ENCODE peak calls at places on chromosomes 16 and 17, in five cellular contexts. R is iris pigment epithelial cell; W is activated effector memory CD4-positive, alpha-beta T cell treated with Interleukin-2 at 50 U/mL for 16 hours; M is GM10248; Y is activated CD4-positive, alpha-beta T cell treated with anti-CD3 and anti-CD28 coated beads for 24 hours. K is an unnamed sample.

GRCh38 chr17:7220593-7221280 is 999 bp downstream of the ACADVL start:
- DNase-seq in R (peak; percentile 67), W (peak; percentile 42), M (peak; percentile 63), Y (no peak), K (peak; percentile 65)

GRCh38 chr17:2034157-2034556 is 4.2 kb downstream of the DPH1 start:
- DNase-seq in R (no peak), W (no peak), M (no peak), Y (no peak), K (no peak)

GRCh38 chr17:1649116-1649843 is 386 bp downstream of the RILP start:
- DNase-seq in R (peak; percentile 90), W (peak; percentile 73), M (peak; percentile 85), Y (peak; percentile 61), K (no peak)

GRCh38 chr17:60087882-60088669 is 9.4 kb upstream of the HEATR6 start:
- DNase-seq in R (peak; percentile 65), W (no peak), M (no peak), Y (no peak), K (no peak)

GRCh38 chr17:386145-386876 is 33.7 kb upstream of the RPH3AL start:
- DNase-seq in R (peak; percentile 34), W (peak; percentile 59), M (peak; percentile 90), Y (peak; percentile 59), K (peak; percentile 72)

GRCh38 chr16:25023541-25023940 is 8.4 kb upstream of the ARHGAP17 start:
- DNase-seq in R (no peak), W (no peak), M (no peak), Y (no peak), K (no peak)

GRCh38 chr17:55237826-55238196 is 26.9 kb upstream of the HLF start:
- DNase-seq in R (no peak), W (no peak), M (no peak), Y (no peak), K (no peak)

GRCh38 chr17:1967092-1967662 is 58.0 kb downstream of the RTN4RL1 start:
- DNase-seq in R (no peak), W (no peak), M (no peak), Y (no peak), K (peak; percentile 11)

GRCh38 chr17:76141212-76142043 is at the start of gene FOXJ1:
- DNase-seq in R (peak; percentile 73), W (peak; percentile 87), M (peak; percentile 95), Y (peak; percentile 80), K (peak; percentile 90)

GRCh38 chr17:39139137-39139516 is 12.3 kb downstream of the PLXDC1 start:
- DNase-seq in R (peak; percentile 84), W (no peak), M (no peak), Y (no peak), K (no peak)

GRCh38 chr16:30183961-30184429 is 593 bp downstream of the CORO1A start:
- DNase-seq in R (no peak), W (peak; percentile 86), M (peak; percentile 83), Y (peak; percentile 41), K (peak; percentile 59)

GRCh38 chr17:34669511-34669910 is 90.1 kb downstream of the TMEM132E start:
- DNase-seq in R (no peak), W (no peak), M (no peak), Y (no peak), K (no peak)

GRCh38 chr16:30741461-30741914 is 6.7 kb upstream of the PHKG2 start:
- DNase-seq in R (peak; percentile 93), W (no peak), M (no peak), Y (no peak), K (no peak)

GRCh38 chr16:89523680-89524344 is 15.6 kb downstream of the SPG7 start:
- DNase-seq in R (no peak), W (no peak), M (no peak), Y (no peak), K (no peak)

GRCh38 chr17:49316889-49317288 is 45.2 kb downstream of the ZNF652 start:
- DNase-seq in R (no peak), W (no peak), M (no peak), Y (no peak), K (no peak)

GRCh38 chr16:65283238-65283651 is 161.4 kb upstream of the CDH11 start:
- DNase-seq in R (no peak), W (no peak), M (no peak), Y (no peak), K (no peak)

GRCh38 chr16:85142771-85143211 is 30.5 kb upstream of the CIBAR2 start:
- DNase-seq in R (no peak), W (no peak), M (no peak), Y (no peak), K (no peak)

GRCh38 chr16:88463411-88463810 is 10.3 kb downstream of the ZFPM1 start:
- DNase-seq in R (no peak), W (no peak), M (no peak), Y (no peak), K (no peak)

GRCh38 chr16:54647731-54648221 is 282.9 kb upstream of the IRX5 start:
- DNase-seq in R (no peak), W (no peak), M (no peak), Y (no peak), K (no peak)

GRCh38 chr16:14146445-14146844 is 75.3 kb downstream of the MRTFB start:
- DNase-seq in R (no peak), W (no peak), M (no peak), Y (no peak), K (no peak)

GRCh38 chr16:16857603-16858283 is 478.8 kb downstream of the NPIPA7 start:
- DNase-seq in R (no peak), W (no peak), M (no peak), Y (no peak), K (no peak)

GRCh38 chr17:57915532-57915931 is 39.7 kb downstream of the CUEDC1 start:
- DNase-seq in R (no peak), W (no peak), M (no peak), Y (no peak), K (no peak)

GRCh38 chr17:10875984-10876555 is 38.2 kb upstream of the PIRT start:
- DNase-seq in R (peak; percentile 20), W (no peak), M (peak; percentile 42), Y (peak; percentile 6), K (no peak)

GRCh38 chr16:14015948-14016347 is 55.2 kb upstream of the MRTFB start:
- DNase-seq in R (peak; percentile 92), W (no peak), M (no peak), Y (no peak), K (no peak)

GRCh38 chr16:88936008-88936912 is 40.7 kb downstream of the CBFA2T3 start:
- DNase-seq in R (no peak), W (no peak), M (peak; percentile 58), Y (no peak), K (no peak)

GRCh38 chr17:73165616-73166404 is 1.0 kb downstream of the SSTR2 start:
- DNase-seq in R (peak; percentile 3), W (no peak), M (no peak), Y (no peak), K (no peak)

GRCh38 chr16:64317601-64318000 is 804.3 kb downstream of the CDH11 start:
- DNase-seq in R (no peak), W (no peak), M (no peak), Y (no peak), K (no peak)

GRCh38 chr17:42518755-42519545 is 17.1 kb upstream of the NAGLU start:
- DNase-seq in R (peak; percentile 34), W (no peak), M (no peak), Y (no peak), K (no peak)

GRCh38 chr16:84897911-84898377 is 78.2 kb downstream of the CRISPLD2 start:
- DNase-seq in R (peak; percentile 29), W (no peak), M (no peak), Y (no peak), K (no peak)

GRCh38 chr17:8621585-8621984 is 8.9 kb downstream of the MYH10 start:
- DNase-seq in R (peak; percentile 84), W (no peak), M (peak; percentile 30), Y (no peak), K (no peak)

GRCh38 chr17:76131061-76131691 is 9.9 kb downstream of the FOXJ1 start:
- DNase-seq in R (no peak), W (no peak), M (no peak), Y (no peak), K (no peak)

GRCh38 chr17:81151039-81151677 is 14.1 kb upstream of the PVALEF start:
- DNase-seq in R (no peak), W (no peak), M (no peak), Y (no peak), K (no peak)

GRCh38 chr16:2159052-2159838 is 3.7 kb downstream of the TRAF7 start:
- DNase-seq in R (peak; percentile 47), W (no peak), M (no peak), Y (no peak), K (no peak)

GRCh38 chr16:85192736-85193493 is 80.6 kb upstream of the CIBAR2 start:
- DNase-seq in R (peak; percentile 48), W (no peak), M (no peak), Y (no peak), K (no peak)

GRCh38 chr16:85637808-85638186 is 24.7 kb downstream of the GSE1 start:
- DNase-seq in R (no peak), W (no peak), M (no peak), Y (no peak), K (no peak)

GRCh38 chr16:12826559-12826958 is 22.9 kb upstream of the CPPED1 start:
- DNase-seq in R (no peak), W (no peak), M (no peak), Y (no peak), K (no peak)

GRCh38 chr17:41695134-41695661 is 6.5 kb downstream of the EIF1 start:
- DNase-seq in R (no peak), W (no peak), M (no peak), Y (no peak), K (no peak)

GRCh38 chr16:24700549-24701392 is 28.7 kb upstream of the TNRC6A start:
- DNase-seq in R (peak; percentile 98), W (no peak), M (no peak), Y (no peak), K (no peak)

GRCh38 chr17:68627956-68628355 is 26.8 kb upstream of the FAM20A start:
- DNase-seq in R (no peak), W (no peak), M (no peak), Y (no peak), K (no peak)